ENCODE peak calls at places on chromosomes 2 and 18, in six cellular contexts. S is endothelial cell of umbilical vein; H is esophagus squamous epithelium; I is prostate gland; Y is heart left ventricle; P is CD8-positive, alpha-beta memory T cell. O is an unnamed sample. For H3K9me3, the result is how much of the 10 kb centered on the place peaks cover.

GRCh38 chr2:64453710-64454315 is at the start of gene LGALSL:
- DNase-seq in S (peak), P (no peak), I (peak), H (no peak), Y (peak), O (peak)

GRCh38 chr2:219570924-219571310 is 422 bp downstream of the OBSL1 start:
- DNase-seq in P (no peak), S (peak), H (no peak), I (no peak), Y (peak), O (no peak)

GRCh38 chr18:52175406-52175805 is 164.6 kb upstream of the DCC start:
- DNase-seq in H (no peak), S (no peak), Y (no peak), P (no peak), I (no peak), O (no peak)

GRCh38 chr2:157497603-157498314 is 53.9 kb upstream of the CYTIP start:
- DNase-seq in H (no peak), I (no peak), S (peak), P (peak), Y (no peak), O (peak)

GRCh38 chr2:197674546-197674945 is 841 bp downstream of the RFTN2 start:
- DNase-seq in Y (no peak), H (no peak), I (no peak), S (peak), P (no peak), O (no peak)

GRCh38 chr2:20569464-20570223 is 81.3 kb downstream of the HS1BP3 start:
- DNase-seq in H (no peak), P (no peak), Y (no peak), I (no peak), S (no peak), O (no peak)

GRCh38 chr18:12838178-12838634 is 45.8 kb downstream of the PTPN2 start:
- DNase-seq in S (no peak), P (no peak), I (peak), Y (no peak), H (no peak), O (peak)

GRCh38 chr2:216478151-216478550 is 20.5 kb upstream of the RPL37A start:
- DNase-seq in H (no peak), S (peak), I (no peak), Y (no peak), P (no peak), O (no peak)

GRCh38 chr2:5007596-5007995 is 684.6 kb upstream of the SOX11 start:
- DNase-seq in Y (no peak), H (no peak), S (no peak), I (no peak), P (no peak), O (no peak)

GRCh38 chr18:63073481-63073880 is 246.1 kb downstream of the BCL2 start:
- DNase-seq in S (no peak), P (no peak), H (no peak), Y (no peak), I (no peak), O (peak)

GRCh38 chr2:170747921-170748320 is 22.3 kb upstream of the ERICH2 start:
- DNase-seq in I (no peak), S (no peak), P (no peak), H (no peak), Y (no peak), O (peak)

GRCh38 chr2:222907790-222908431 is 47.1 kb downstream of the ACSL3 start:
- DNase-seq in S (no peak), Y (no peak), H (no peak), P (no peak), I (no peak), O (no peak)
- H3K4me3 ChIP-seq in S (no peak), Y (no peak), H (no peak), P (no peak), I (no peak), O (no peak)

DNA sequence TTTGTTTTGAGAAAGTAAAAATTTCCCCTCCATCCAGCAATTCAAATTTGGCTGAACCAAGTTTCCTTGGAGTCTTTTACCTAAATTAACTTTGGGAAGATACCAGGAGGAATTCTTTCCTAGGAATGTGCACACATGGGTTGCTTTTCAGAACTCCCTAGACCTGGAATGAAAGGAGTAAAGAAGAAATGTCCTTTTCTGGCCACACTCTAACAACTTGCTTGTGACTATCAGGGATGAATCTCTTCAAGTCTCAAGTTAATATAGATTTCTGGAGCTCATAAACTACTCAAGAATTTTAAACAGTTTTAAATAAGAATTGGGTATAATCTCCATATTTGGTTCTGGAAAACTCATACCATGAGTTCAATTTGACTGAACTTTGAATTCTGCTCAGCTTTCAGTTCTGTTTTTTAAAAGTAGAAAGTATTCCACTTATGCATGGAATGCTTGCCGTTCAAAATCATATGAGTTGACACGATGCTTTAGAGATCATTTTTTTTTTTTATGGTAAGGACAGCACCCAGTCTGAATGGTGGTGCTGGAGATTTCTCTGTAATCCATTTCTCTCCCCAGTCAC is 7.7 kb downstream of the RASGRP3 start:
- DNase-seq in Y (no peak), I (no peak), H (no peak), S (no peak), P (no peak), O (no peak)
- H3K27ac ChIP-seq in Y (peak), I (no peak), H (no peak), S (no peak), P (no peak), O (peak)

GRCh38 chr18:72638353-72638752 is 94.2 kb upstream of the CBLN2 start:
- DNase-seq in H (no peak), P (no peak), Y (no peak), I (no peak), S (no peak), O (no peak)
- H3K9me3 ChIP-seq in H (under half), P (under half), Y (under half), I (under half), S (under half), O (under half)

GRCh38 chr2:63192889-63193778 is 142.5 kb downstream of the OTX1 start:
- DNase-seq in I (no peak), H (no peak), S (no peak), Y (no peak), P (no peak), O (no peak)
- H3K4me3 ChIP-seq in I (no peak), H (no peak), S (no peak), Y (no peak), P (no peak), O (no peak)

GRCh38 chr2:234292205-234292954 is 204.5 kb downstream of the ARL4C start:
- DNase-seq in S (peak), I (no peak), P (peak), Y (peak), H (no peak), O (peak)
- H3K27ac ChIP-seq in S (peak), I (no peak), P (peak), Y (no peak), H (peak), O (no peak)

DNA sequence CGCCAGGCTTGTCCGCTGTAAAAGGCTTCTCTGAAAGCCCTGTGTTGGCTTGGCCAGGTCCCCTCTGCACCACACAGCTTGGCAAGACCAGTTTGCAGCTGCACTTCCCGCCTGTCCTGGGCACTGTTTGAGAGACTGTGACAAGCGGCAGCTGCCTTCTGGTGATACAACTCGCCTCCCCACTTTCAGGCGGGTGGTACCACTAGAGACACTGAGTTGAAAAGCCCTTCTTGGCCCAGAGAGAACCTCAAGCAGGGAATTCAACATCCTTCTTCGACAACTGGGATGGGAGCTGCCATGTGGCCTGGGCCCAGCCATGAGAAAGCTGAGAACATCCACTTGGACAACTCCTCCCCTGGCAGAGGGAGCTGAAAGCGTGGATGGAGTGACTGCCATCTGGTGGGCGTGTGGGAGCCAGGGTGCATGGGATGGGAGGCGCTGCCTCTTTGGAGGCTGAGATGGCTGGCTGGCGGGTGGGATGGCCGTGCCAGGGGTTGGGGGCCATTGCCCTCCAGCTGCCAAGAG is 125.5 kb upstream of the REV1 start:
- DNase-seq in Y (no peak), H (no peak), S (no peak), P (no peak), I (no peak), O (no peak)
- H3K9me3 ChIP-seq in Y (under half), H (under half), S (under half), P (under half), I (under half), O (under half)

GRCh38 chr2:238894226-238894949 is 46.5 kb downstream of the TWIST2 start:
- DNase-seq in S (no peak), Y (no peak), H (no peak), I (no peak), P (no peak), O (no peak)

GRCh38 chr2:238895901-238896600 is 48.2 kb downstream of the TWIST2 start:
- DNase-seq in S (peak), Y (peak), P (no peak), H (no peak), I (no peak), O (no peak)

GRCh38 chr2:238895361-238895882 is 47.5 kb downstream of the TWIST2 start:
- DNase-seq in P (no peak), Y (no peak), I (no peak), S (no peak), H (no peak), O (no peak)

GRCh38 chr2:238893349-238894000 is 45.6 kb downstream of the TWIST2 start:
- DNase-seq in H (no peak), I (no peak), S (no peak), P (no peak), Y (no peak), O (no peak)

GRCh38 chr2:238894950-238895298 is 47.0 kb downstream of the TWIST2 start:
- DNase-seq in I (no peak), S (no peak), H (no peak), Y (no peak), P (no peak), O (no peak)
- H3K4me3 ChIP-seq in I (no peak), S (no peak), H (no peak), Y (no peak), P (no peak), O (no peak)

O was measured in small intestine.